ENCODE peak calls at places on chromosomes 4 and X, in eight cellular contexts. R, X, E, L, B, C, T and I are unnamed samples. For H3K4me1, the result is how much of the 10 kb centered on the place peaks cover.

GRCh38 chrX:23008431-23009099 is 8.8 kb downstream of the DDX53 start:
- DNase-seq in R (no peak), L (no peak), B (no peak), X (peak), E (no peak), C (no peak), T (no peak), I (no peak)

GRCh38 chrX:129599996-129600395 is 54.8 kb downstream of the APLN start:
- DNase-seq in R (no peak), L (no peak), X (no peak), T (no peak), E (no peak), B (no peak), C (no peak), I (no peak)

GRCh38 chr4:2043396-2044118 is 15.6 kb upstream of the NAT8L start:
- DNase-seq in X (no peak), T (no peak), L (no peak), B (peak), C (peak), R (no peak), E (no peak), I (no peak)

GRCh38 chrX:31038585-31039326 is 33.1 kb downstream of the FTHL17 start:
- DNase-seq in T (no peak), C (peak), L (peak), E (no peak), B (no peak), R (no peak), X (peak), I (peak)

GRCh38 chr4:88333741-88334405 is 44.8 kb upstream of the HERC6 start:
- DNase-seq in R (no peak), X (no peak), B (no peak), T (no peak), C (peak), L (no peak), E (peak), I (no peak)

GRCh38 chr4:69848028-69848427 is 11.9 kb downstream of the SULT1E1 start:
- DNase-seq in T (no peak), E (no peak), L (no peak), R (no peak), X (no peak), B (no peak), C (no peak), I (no peak)

GRCh38 chr4:158530898-158531297 is 9.2 kb downstream of the RXFP1 start:
- DNase-seq in X (no peak), C (no peak), R (no peak), B (no peak), L (no peak), E (no peak), T (no peak), I (no peak)

GRCh38 chr4:153036931-153037330 is 100.8 kb downstream of the FHDC1 start:
- DNase-seq in C (no peak), L (no peak), X (no peak), B (no peak), T (no peak), R (no peak), E (peak), I (no peak)

GRCh38 chr4:138910914-138911336 is 104.7 kb upstream of the NOCT start:
- DNase-seq in B (peak), C (no peak), E (no peak), L (no peak), T (no peak), X (peak), R (peak), I (peak)

GRCh38 chr4:1471443-1472147 is 65.4 kb upstream of the NKX1-1 start:
- DNase-seq in B (peak), R (peak), T (no peak), X (no peak), L (no peak), E (no peak), C (no peak), I (no peak)

GRCh38 chr4:184343400-184344177 is 125.9 kb upstream of the ENPP6 start:
- DNase-seq in X (peak), B (peak), C (peak), E (peak), R (peak), T (peak), L (peak), I (peak)
- H3K4me1 ChIP-seq in X (under half), B (under half), C (under half), E (under half), R (under half), T (half or more), L (under half), I (under half)

DNA sequence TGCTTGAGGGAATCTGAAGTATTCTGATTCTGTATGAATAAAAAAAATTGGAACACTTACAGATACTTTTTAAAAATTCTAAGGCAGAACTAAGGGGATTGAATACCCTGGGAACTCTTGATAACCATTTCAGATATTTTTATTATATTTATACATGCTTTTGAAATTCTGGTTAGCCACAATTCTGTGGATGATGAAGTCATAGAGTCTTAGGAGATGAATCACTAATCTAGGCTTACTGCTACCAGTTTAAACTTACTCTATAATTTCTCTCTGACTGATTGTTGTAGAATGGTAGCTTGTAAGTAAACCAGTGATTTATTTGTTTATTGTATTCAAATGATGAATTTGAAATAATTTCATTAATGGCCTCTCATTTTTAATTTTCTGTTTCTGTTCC is 11.4 kb upstream of the SLAIN2 start:
- DNase-seq in C (no peak), T (no peak), B (no peak), X (no peak), R (no peak), E (no peak), L (no peak), I (no peak)
- TF ChIP-seq EP300 in C (no peak), T (no peak), B (no peak), X (no peak), R (no peak), E (no peak), L (no peak), I (no peak)

GRCh38 chr4:123619895-123620294 is 223.3 kb downstream of the SPRY1 start:
- DNase-seq in L (no peak), R (no peak), X (no peak), E (no peak), T (no peak), B (no peak), C (no peak), I (no peak)

GRCh38 chr4:123619326-123619725 is 222.7 kb downstream of the SPRY1 start:
- DNase-seq in B (no peak), X (no peak), E (no peak), T (no peak), C (no peak), R (no peak), L (no peak), I (no peak)

GRCh38 chr4:123623611-123624010 is 227.0 kb downstream of the SPRY1 start:
- DNase-seq in E (no peak), X (no peak), B (no peak), C (no peak), L (no peak), R (no peak), T (no peak), I (no peak)

GRCh38 chr4:123622572-123622971 is 226.0 kb downstream of the SPRY1 start:
- DNase-seq in B (no peak), T (no peak), X (no peak), L (no peak), E (no peak), C (no peak), R (no peak), I (no peak)

DNA sequence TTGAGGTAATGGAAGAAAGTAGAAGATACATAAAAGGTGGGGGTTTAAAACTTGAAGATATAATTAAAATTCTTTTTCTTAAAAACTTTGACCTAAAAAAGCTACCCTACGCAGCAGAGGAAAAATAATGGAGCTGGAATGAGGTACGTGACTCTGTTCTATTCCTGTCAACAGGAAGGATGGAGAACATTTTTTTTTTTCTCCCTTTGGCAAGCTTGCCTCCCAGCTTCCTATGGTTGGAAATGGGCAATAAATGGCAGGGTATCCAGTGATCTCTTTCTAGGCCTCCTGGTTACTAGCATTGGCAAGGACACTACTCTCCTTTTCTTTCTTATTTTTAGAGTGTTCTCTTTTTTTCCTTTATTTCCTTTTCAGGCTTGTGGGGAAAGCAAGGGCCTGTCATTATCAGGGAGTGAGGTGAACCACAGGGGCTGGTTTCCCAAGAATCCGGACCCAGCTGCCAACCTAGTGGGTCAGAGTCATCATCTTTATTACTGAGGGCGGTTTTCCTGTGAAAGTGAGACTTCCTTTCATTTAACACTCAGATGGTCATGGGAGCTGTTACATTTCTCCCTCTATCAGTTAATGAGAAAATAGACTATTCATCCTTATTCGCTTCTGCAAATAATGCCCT is 224.6 kb downstream of the SPRY1 start:
- DNase-seq in E (no peak), B (no peak), L (no peak), C (no peak), X (no peak), T (no peak), R (no peak), I (no peak)
- H3K27ac ChIP-seq in E (peak), B (no peak), L (no peak), C (no peak), X (no peak), T (no peak), R (peak), I (no peak)

DNA sequence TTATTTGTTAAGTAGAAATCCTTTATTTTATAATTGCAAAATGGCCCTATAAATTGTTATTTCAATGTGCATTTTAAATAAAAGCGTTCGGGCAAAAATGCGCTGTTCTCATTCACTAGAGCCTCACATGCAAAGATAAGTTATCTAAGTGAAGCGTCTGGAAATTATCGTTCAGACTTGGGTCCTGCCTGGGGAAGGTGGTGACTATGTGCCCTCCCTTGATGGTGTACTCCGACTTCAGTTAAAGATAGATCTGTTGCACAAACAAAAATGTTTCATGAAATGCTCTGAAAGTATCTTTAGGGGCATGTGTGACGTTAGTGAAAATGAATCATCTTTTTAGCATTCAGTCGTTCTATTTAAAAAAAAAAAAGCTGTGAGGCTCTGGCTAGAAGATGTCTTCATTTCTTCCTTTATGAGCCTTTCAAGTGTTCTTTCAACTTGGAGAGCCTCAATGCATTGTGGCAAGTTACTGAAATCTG is 82.8 kb downstream of the AFF1 start:
- DNase-seq in T (no peak), E (no peak), C (no peak), X (no peak), R (no peak), B (no peak), L (no peak), I (no peak)
- H3K4me1 ChIP-seq in T (under half), E (half or more), C (under half), X (half or more), R (half or more), B (half or more), L (under half), I (under half)

DNA sequence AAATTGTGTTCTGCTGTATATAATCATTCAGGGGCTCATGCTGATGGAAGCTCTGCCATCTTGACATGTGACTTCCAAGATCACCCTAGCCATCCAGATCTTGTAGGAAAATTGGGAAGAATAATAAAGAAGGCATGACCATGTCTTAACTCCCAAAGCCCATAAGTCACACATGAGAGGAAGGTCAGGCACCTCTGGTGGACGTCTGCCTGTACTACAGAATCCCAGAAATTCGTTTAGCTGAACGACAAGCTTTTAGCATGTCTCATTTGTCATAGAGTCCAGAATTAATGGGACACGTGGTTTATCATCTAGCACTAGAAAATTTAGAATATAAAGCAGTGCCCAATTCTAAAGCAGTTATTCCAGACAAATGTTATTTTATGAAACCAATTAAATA is 212.7 kb downstream of the CENPC start:
- DNase-seq in E (no peak), R (no peak), C (no peak), B (no peak), L (no peak), X (no peak), T (no peak), I (no peak)
- TF ChIP-seq EP300 in E (no peak), R (no peak), C (no peak), B (no peak), L (no peak), X (no peak), T (no peak), I (no peak)

GRCh38 chrX:150574824-150575409 is 6.5 kb downstream of the MTM1 start:
- DNase-seq in L (no peak), X (no peak), T (no peak), E (no peak), R (no peak), C (no peak), B (no peak), I (no peak)

GRCh38 chrX:150581093-150581775 is 12.8 kb downstream of the MTM1 start:
- DNase-seq in X (peak), R (no peak), C (no peak), E (no peak), T (no peak), L (no peak), B (no peak), I (no peak)

GRCh38 chrX:150575415-150575814 is 7.0 kb downstream of the MTM1 start:
- DNase-seq in R (no peak), C (no peak), T (no peak), L (no peak), B (no peak), X (no peak), E (no peak), I (peak)

GRCh38 chrX:150573702-150574101 is 5.3 kb downstream of the MTM1 start:
- DNase-seq in B (no peak), X (no peak), C (no peak), E (no peak), R (no peak), T (no peak), L (no peak), I (peak)

DNA sequence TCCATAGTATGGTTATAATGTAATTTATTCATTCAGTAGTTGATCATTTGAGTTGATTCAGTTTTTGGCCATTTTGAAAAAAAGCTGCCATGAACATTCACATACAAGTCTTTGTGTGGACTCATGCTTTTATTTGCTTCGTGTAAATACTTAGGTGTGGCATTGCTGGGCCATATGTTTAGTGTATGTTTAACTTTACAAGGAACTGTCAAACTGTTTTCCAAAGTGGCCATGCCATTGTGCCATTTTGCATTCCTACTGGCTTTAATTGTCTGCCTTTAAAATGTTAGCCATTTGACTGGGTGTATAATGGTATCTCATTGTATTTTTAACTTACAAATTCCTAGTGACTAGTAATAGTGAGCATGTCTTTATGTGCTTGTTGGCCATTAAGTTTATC is 8.8 kb downstream of the MTM1 start:
- DNase-seq in E (no peak), B (no peak), L (no peak), R (no peak), C (no peak), T (no peak), X (no peak), I (no peak)
- H3K27ac ChIP-seq in E (no peak), B (no peak), L (no peak), R (no peak), C (no peak), T (no peak), X (no peak), I (peak)